ENCODE peak calls at places on chromosomes 4 and X, in six cellular contexts. One of them, this sample, is unnamed.

GRCh38 chr4:90419124-90419711 is 292.0 kb downstream of the CCSER1 start:
- DNase-seq in HepG2: peak; percentile 16
- DNase-seq in AG08396: peak; percentile 21
- DNase-seq in ELR: peak; percentile 23
- DNase-seq in A549: peak; percentile 33
- DNase-seq in ureter: no peak
- DNase-seq in this sample: peak; percentile 50

GRCh38 chr4:34293459-34293858 is 1950.9 kb downstream of the ARAP2 start:
- DNase-seq in HepG2: no peak
- DNase-seq in AG08396: no peak
- DNase-seq in ELR: no peak
- DNase-seq in A549: peak; percentile 3
- DNase-seq in ureter: no peak
- DNase-seq in this sample: no peak

GRCh38 chr4:41693629-41694028 is 54.9 kb downstream of the PHOX2B start:
- DNase-seq in HepG2: peak; percentile 16
- DNase-seq in AG08396: peak; percentile 9
- DNase-seq in ELR: peak; percentile 55
- DNase-seq in A549: peak; percentile 45
- DNase-seq in ureter: no peak
- DNase-seq in this sample: peak; percentile 52

GRCh38 chrX:93673056-93673868 is at the start of gene NAP1L3:
- DNase-seq in HepG2: peak; percentile 5
- DNase-seq in AG08396: peak; percentile 69
- DNase-seq in ELR: no peak
- DNase-seq in A549: peak; percentile 63
- DNase-seq in ureter: peak; percentile 54
- DNase-seq in this sample: peak; percentile 89

GRCh38 chr4:95129708-95130343 is 372.1 kb downstream of the BMPR1B start:
- DNase-seq in HepG2: no peak
- DNase-seq in AG08396: peak; percentile 76
- DNase-seq in ELR: peak; percentile 75
- DNase-seq in A549: peak; percentile 96
- DNase-seq in ureter: peak; percentile 50
- DNase-seq in this sample: peak; percentile 81

GRCh38 chr4:82851902-82852750 is 38.8 kb downstream of the SEC31A start:
- DNase-seq in HepG2: peak; percentile 45
- DNase-seq in AG08396: no peak
- DNase-seq in ELR: peak; percentile 67
- DNase-seq in A549: peak; percentile 46
- DNase-seq in ureter: no peak
- DNase-seq in this sample: peak; percentile 28

GRCh38 chrX:132118361-132118760 is 9.5 kb downstream of the FRMD7 start:
- DNase-seq in HepG2: no peak
- DNase-seq in AG08396: no peak
- DNase-seq in ELR: no peak
- DNase-seq in A549: no peak
- DNase-seq in ureter: no peak
- DNase-seq in this sample: no peak

GRCh38 chr4:156781852-156782251 is 189.7 kb downstream of the PDGFC start:
- DNase-seq in HepG2: no peak
- DNase-seq in AG08396: no peak
- DNase-seq in ELR: peak; percentile 83
- DNase-seq in A549: peak; percentile 9
- DNase-seq in ureter: no peak
- DNase-seq in this sample: no peak

GRCh38 chrX:67777148-67777547 is 233.3 kb downstream of the AR start:
- DNase-seq in HepG2: no peak
- DNase-seq in AG08396: no peak
- DNase-seq in ELR: no peak
- DNase-seq in A549: no peak
- DNase-seq in ureter: no peak
- DNase-seq in this sample: no peak

GRCh38 chrX:6460893-6461490 is 73.9 kb downstream of the VCX3A start:
- DNase-seq in HepG2: no peak
- DNase-seq in AG08396: no peak
- DNase-seq in ELR: no peak
- DNase-seq in A549: no peak
- DNase-seq in ureter: no peak
- DNase-seq in this sample: no peak